ENCODE peak calls at places on chromosomes 6 and 20, in eight cellular contexts. Y is mesothelial cell of epicardium; F is GM20000; P is NCI-H82; R is H54; M is activated naive CD4-positive, alpha-beta T cell treated with anti-CD3 and anti-CD28 coated beads for 36 hours; W is smooth muscle cell of the brain vasculature; U is progenitor cell of endocrine pancreas. V is an unnamed sample.

GRCh38 chr6:149332602-149333311 is 15.2 kb downstream of the TAB2 start:
- DNase-seq in F (no peak), Y (no peak), P (no peak), M (no peak), W (no peak), U (no peak), R (no peak), V (no peak)

GRCh38 chr6:113178349-113178748 is 678.8 kb upstream of the MARCKS start:
- DNase-seq in P (peak; percentile 91), Y (no peak), W (no peak), F (no peak), M (no peak), U (no peak), R (no peak), V (no peak)

GRCh38 chr6:43968110-43968965 is 158.9 kb downstream of the MRPL14 start:
- DNase-seq in R (no peak), W (no peak), M (no peak), U (no peak), F (no peak), Y (no peak), P (no peak), V (no peak)

GRCh38 chr6:4351857-4352669 is 216.7 kb upstream of the ECI2 start:
- DNase-seq in W (no peak), P (no peak), Y (no peak), R (peak; percentile 65), U (no peak), F (no peak), M (no peak), V (no peak)

GRCh38 chr6:13725570-13725969 is 13.9 kb upstream of the RANBP9 start:
- DNase-seq in R (peak; percentile 56), Y (no peak), M (peak; percentile 62), U (no peak), P (no peak), W (no peak), F (no peak), V (peak; percentile 23)

GRCh38 chr6:19417713-19418112 is 419.5 kb upstream of the ID4 start:
- DNase-seq in P (no peak), U (no peak), Y (no peak), W (no peak), R (peak; percentile 5), F (no peak), M (no peak), V (no peak)

GRCh38 chr6:4728949-4729348 is 47.3 kb upstream of the CDYL start:
- DNase-seq in F (no peak), W (no peak), M (no peak), U (no peak), Y (no peak), P (no peak), R (no peak), V (no peak)

GRCh38 chr6:38114976-38115632 is 295.6 kb downstream of the ZFAND3 start:
- DNase-seq in W (no peak), F (no peak), Y (no peak), U (no peak), M (no peak), P (no peak), R (no peak), V (no peak)

GRCh38 chr6:134822920-134823430 is 126.9 kb downstream of the ALDH8A1 start:
- DNase-seq in P (peak; percentile 95), M (peak; percentile 39), R (peak; percentile 38), Y (peak; percentile 44), U (peak; percentile 43), F (peak; percentile 67), W (peak; percentile 69), V (no peak)

GRCh38 chr20:23634044-23634801 is 3.5 kb downstream of the CST3 start:
- DNase-seq in P (peak; percentile 45), W (no peak), U (no peak), R (no peak), Y (no peak), F (no peak), M (no peak), V (no peak)

GRCh38 chr20:36483919-36484808 is 57.2 kb upstream of the MYL9 start:
- DNase-seq in U (no peak), Y (no peak), M (no peak), R (no peak), F (no peak), P (no peak), W (no peak), V (no peak)

GRCh38 chr6:30555428-30556005 is 772 bp downstream of the GNL1 start:
- DNase-seq in R (no peak), U (peak; percentile 24), M (no peak), W (no peak), P (peak; percentile 58), F (no peak), Y (peak; percentile 75), V (no peak)

GRCh38 chr6:117547688-117548621 is 54.4 kb downstream of the GOPC start:
- DNase-seq in M (peak; percentile 52), P (peak; percentile 51), F (peak; percentile 52), Y (no peak), R (no peak), W (no peak), U (no peak), V (no peak)

GRCh38 chr6:10413850-10414765 is 766 bp downstream of the TFAP2A start:
- DNase-seq in P (peak; percentile 46), R (no peak), W (no peak), Y (peak; percentile 69), U (no peak), F (no peak), M (no peak), V (no peak)

GRCh38 chr6:118353564-118353963 is 194.5 kb upstream of the PLN start:
- DNase-seq in R (no peak), P (no peak), U (no peak), W (no peak), F (no peak), M (no peak), Y (no peak), V (no peak)

GRCh38 chr6:37137201-37137880 is 32.6 kb upstream of the PIM1 start:
- DNase-seq in R (peak; percentile 81), Y (peak; percentile 76), U (peak; percentile 33), W (peak; percentile 88), F (peak; percentile 68), P (no peak), M (peak; percentile 72), V (no peak)

GRCh38 chr6:23905301-23905700 is 220.7 kb upstream of the NRSN1 start:
- DNase-seq in F (no peak), M (no peak), U (no peak), Y (no peak), P (no peak), W (no peak), R (no peak), V (no peak)

GRCh38 chr6:109626311-109626710 is 64.7 kb downstream of the AK9 start:
- DNase-seq in W (no peak), M (no peak), F (no peak), R (no peak), Y (no peak), P (no peak), U (no peak), V (no peak)

GRCh38 chr6:26216886-26217713 is 129.9 kb downstream of the HFE start:
- DNase-seq in R (no peak), Y (peak; percentile 85), U (peak; percentile 75), P (peak; percentile 99), M (peak; percentile 86), F (no peak), W (no peak), V (no peak)

GRCh38 chr6:139744038-139744437 is 369.6 kb upstream of the CITED2 start:
- DNase-seq in P (no peak), Y (no peak), R (no peak), W (no peak), U (no peak), F (no peak), M (no peak), V (no peak)

GRCh38 chr6:35146453-35146852 is 5.3 kb upstream of the TCP11 start:
- DNase-seq in Y (no peak), F (peak; percentile 40), M (peak; percentile 68), W (no peak), R (no peak), P (peak; percentile 84), U (peak; percentile 24), V (no peak)

GRCh38 chr20:36470482-36471062 is 70.7 kb upstream of the MYL9 start:
- DNase-seq in F (no peak), W (no peak), M (no peak), R (no peak), P (no peak), Y (no peak), U (no peak), V (no peak)

GRCh38 chr6:157912326-157912725 is 69.3 kb upstream of the SYNJ2 start:
- DNase-seq in F (no peak), P (no peak), R (peak; percentile 3), Y (no peak), U (no peak), M (no peak), W (peak; percentile 88), V (no peak)

GRCh38 chr6:167350322-167350721 is 25.4 kb downstream of the TTLL2 start:
- DNase-seq in Y (no peak), W (no peak), F (no peak), P (no peak), U (no peak), M (no peak), R (no peak), V (no peak)

GRCh38 chr6:160238786-160239751 is 19.6 kb downstream of the SLC22A2 start:
- DNase-seq in W (no peak), P (no peak), R (no peak), F (no peak), Y (no peak), U (no peak), M (no peak), V (no peak)

V was measured in stimulated activated CD4-positive, alpha-beta T cell treated with anti-CD3 and anti-CD28 coated beads, Interleukin-1b, Interleukin-23, amount 100 ng/mL, for 1 hour.